ENCODE peak calls at places on chromosomes 2 and 18, in eight cellular contexts. S is ELR, X is NCI-H524, K is AG08396, D is T-helper 2 cell, C is T follicular helper cell, R is skeletal muscle cell, V is astrocyte. Z is an unnamed sample.

GRCh38 chr2:121095257-121096080 is 189.5 kb downstream of the TFCP2L1 start:
- DNase-seq in V (no peak), R (no peak), C (no peak), D (no peak), S (peak), X (peak), K (peak), Z (no peak)

GRCh38 chr2:105387225-105387624 is 11.6 kb downstream of the FHL2 start:
- DNase-seq in X (no peak), R (no peak), V (no peak), D (no peak), S (no peak), C (no peak), K (no peak), Z (no peak)

GRCh38 chr2:219396863-219397457 is 9.2 kb upstream of the DNPEP start:
- DNase-seq in C (no peak), S (no peak), K (no peak), R (no peak), D (no peak), V (no peak), X (no peak), Z (no peak)

GRCh38 chr18:54787616-54788015 is 40.7 kb upstream of the RAB27B start:
- DNase-seq in S (peak), D (no peak), R (peak), C (no peak), K (no peak), X (no peak), V (peak), Z (no peak)

GRCh38 chr18:10205136-10205535 is 249.3 kb upstream of the APCDD1 start:
- DNase-seq in S (no peak), K (no peak), D (no peak), X (no peak), C (no peak), V (peak), R (no peak), Z (no peak)

GRCh38 chr2:57542081-57542480 is 504.5 kb upstream of the VRK2 start:
- DNase-seq in X (no peak), S (peak), D (no peak), R (no peak), C (no peak), V (no peak), K (no peak), Z (peak)

GRCh38 chr2:183126635-183127034 is 2.4 kb downstream of the NUP35 start:
- DNase-seq in S (no peak), C (no peak), V (no peak), R (no peak), D (no peak), X (no peak), K (no peak), Z (no peak)

GRCh38 chr2:100831831-100832230 is 11.9 kb downstream of the NPAS2 start:
- DNase-seq in V (no peak), D (no peak), X (no peak), C (no peak), S (no peak), K (no peak), R (no peak), Z (no peak)

GRCh38 chr18:21300616-21301200 is 58.7 kb downstream of the GREB1L start:
- DNase-seq in V (no peak), R (no peak), K (no peak), D (no peak), S (peak), C (no peak), X (no peak), Z (no peak)

GRCh38 chr2:88055436-88056128 is at the start of gene KRCC1:
- DNase-seq in R (peak), S (peak), V (peak), D (peak), K (peak), X (peak), C (peak), Z (peak)

GRCh38 chr2:100178085-100178788 is 35.8 kb upstream of the AFF3 start:
- DNase-seq in S (peak), C (no peak), V (peak), D (no peak), R (no peak), K (no peak), X (peak), Z (no peak)

GRCh38 chr2:235390108-235390815 is 103.6 kb upstream of the AGAP1 start:
- DNase-seq in D (peak), X (no peak), R (no peak), S (peak), K (peak), C (peak), V (peak), Z (no peak)

GRCh38 chr2:173667415-173667814 is 297.8 kb downstream of the SP3 start:
- DNase-seq in S (peak), C (no peak), X (no peak), K (no peak), D (no peak), V (no peak), R (no peak), Z (no peak)

GRCh38 chr2:238922435-238922834 is 74.5 kb downstream of the TWIST2 start:
- DNase-seq in D (no peak), R (no peak), K (no peak), V (no peak), X (no peak), C (no peak), S (no peak), Z (no peak)

GRCh38 chr2:54207666-54208195 is 48.3 kb downstream of the TSPYL6 start:
- DNase-seq in X (no peak), K (no peak), R (peak), C (no peak), D (no peak), S (peak), V (peak), Z (no peak)

GRCh38 chr2:84904151-84904550 is 1.3 kb upstream of the TMSB10 start:
- DNase-seq in D (no peak), S (no peak), K (no peak), X (no peak), R (no peak), C (no peak), V (no peak), Z (no peak)

Z was measured in kidney epithelial cell.